ENCODE peak calls at places on chromosomes 16 and 17, in eight cellular contexts. One of them, this sample, is unnamed.

GRCh38 chr17:10192963-10193362 is 5.4 kb downstream of the GAS7 start:
- DNase-seq in HFFc6: peak
- DNase-seq in A549: no peak
- DNase-seq in RWPE1: no peak
- DNase-seq in nephron progenitor cell: no peak
- DNase-seq in adrenal gland: peak
- DNase-seq in lower leg skin: no peak
- DNase-seq in BJ: no peak
- DNase-seq in this sample: peak

GRCh38 chr16:5062051-5062450 is 3.7 kb downstream of the C16orf89 start:
- DNase-seq in HFFc6: no peak
- DNase-seq in A549: no peak
- DNase-seq in RWPE1: no peak
- DNase-seq in nephron progenitor cell: no peak
- DNase-seq in adrenal gland: no peak
- DNase-seq in lower leg skin: no peak
- DNase-seq in BJ: no peak
- DNase-seq in this sample: no peak

GRCh38 chr17:73271078-73271477 is 9.4 kb upstream of the CPSF4L start:
- DNase-seq in HFFc6: no peak
- DNase-seq in A549: no peak
- DNase-seq in RWPE1: no peak
- DNase-seq in nephron progenitor cell: no peak
- DNase-seq in adrenal gland: no peak
- DNase-seq in lower leg skin: no peak
- DNase-seq in BJ: no peak
- DNase-seq in this sample: no peak

GRCh38 chr17:62014526-62014925 is 50.6 kb downstream of the MED13 start:
- DNase-seq in HFFc6: no peak
- DNase-seq in A549: no peak
- DNase-seq in RWPE1: no peak
- DNase-seq in nephron progenitor cell: no peak
- DNase-seq in adrenal gland: no peak
- DNase-seq in lower leg skin: no peak
- DNase-seq in BJ: peak
- DNase-seq in this sample: no peak

GRCh38 chr17:27207073-27207511 is 86.8 kb upstream of the WSB1 start:
- DNase-seq in HFFc6: peak
- DNase-seq in A549: peak
- DNase-seq in RWPE1: peak
- DNase-seq in nephron progenitor cell: no peak
- DNase-seq in adrenal gland: no peak
- DNase-seq in lower leg skin: no peak
- DNase-seq in BJ: peak
- DNase-seq in this sample: peak

GRCh38 chr17:38431343-38432145 is 3.3 kb downstream of the ARHGAP23 start:
- DNase-seq in HFFc6: no peak
- DNase-seq in A549: no peak
- DNase-seq in RWPE1: no peak
- DNase-seq in nephron progenitor cell: no peak
- DNase-seq in adrenal gland: no peak
- DNase-seq in lower leg skin: no peak
- DNase-seq in BJ: no peak
- DNase-seq in this sample: no peak

GRCh38 chr17:74833501-74834361 is 26.0 kb downstream of the GRIN2C start:
- DNase-seq in HFFc6: peak
- DNase-seq in A549: no peak
- DNase-seq in RWPE1: peak
- DNase-seq in nephron progenitor cell: peak
- DNase-seq in adrenal gland: peak
- DNase-seq in lower leg skin: peak
- DNase-seq in BJ: no peak
- DNase-seq in this sample: no peak

GRCh38 chr16:11672206-11673090 is 4.2 kb downstream of the SNN start:
- DNase-seq in HFFc6: no peak
- DNase-seq in A549: no peak
- DNase-seq in RWPE1: no peak
- DNase-seq in nephron progenitor cell: no peak
- DNase-seq in adrenal gland: peak
- DNase-seq in lower leg skin: no peak
- DNase-seq in BJ: no peak
- DNase-seq in this sample: no peak

GRCh38 chr16:75062135-75062943 is 54.2 kb downstream of the LDHD start:
- DNase-seq in HFFc6: no peak
- DNase-seq in A549: no peak
- DNase-seq in RWPE1: no peak
- DNase-seq in nephron progenitor cell: no peak
- DNase-seq in adrenal gland: peak
- DNase-seq in lower leg skin: peak
- DNase-seq in BJ: no peak
- DNase-seq in this sample: no peak

GRCh38 chr16:721765-722481 is 977 bp downstream of the ANTKMT start:
- DNase-seq in HFFc6: no peak
- DNase-seq in A549: no peak
- DNase-seq in RWPE1: no peak
- DNase-seq in nephron progenitor cell: no peak
- DNase-seq in adrenal gland: no peak
- DNase-seq in lower leg skin: no peak
- DNase-seq in BJ: no peak
- DNase-seq in this sample: no peak

GRCh38 chr16:718922-719321 is 2.0 kb upstream of the ANTKMT start:
- DNase-seq in HFFc6: no peak
- DNase-seq in A549: no peak
- DNase-seq in RWPE1: no peak
- DNase-seq in nephron progenitor cell: no peak
- DNase-seq in adrenal gland: no peak
- DNase-seq in lower leg skin: no peak
- DNase-seq in BJ: no peak
- DNase-seq in this sample: no peak

GRCh38 chr16:720990-721764 is at the start of gene ANTKMT:
- DNase-seq in HFFc6: peak
- DNase-seq in A549: peak
- DNase-seq in RWPE1: peak
- DNase-seq in nephron progenitor cell: peak
- DNase-seq in adrenal gland: peak
- DNase-seq in lower leg skin: peak
- DNase-seq in BJ: no peak
- DNase-seq in this sample: no peak

GRCh38 chr16:719815-720506 is 985 bp upstream of the ANTKMT start:
- DNase-seq in HFFc6: no peak
- DNase-seq in A549: peak
- DNase-seq in RWPE1: no peak
- DNase-seq in nephron progenitor cell: no peak
- DNase-seq in adrenal gland: no peak
- DNase-seq in lower leg skin: no peak
- DNase-seq in BJ: no peak
- DNase-seq in this sample: no peak

GRCh38 chr16:720507-720989 is 398 bp upstream of the ANTKMT start:
- DNase-seq in HFFc6: peak
- DNase-seq in A549: peak
- DNase-seq in RWPE1: no peak
- DNase-seq in nephron progenitor cell: peak
- DNase-seq in adrenal gland: peak
- DNase-seq in lower leg skin: no peak
- DNase-seq in BJ: no peak
- DNase-seq in this sample: no peak
- TF ChIP-seq CTCF in HFFc6: peak
- TF ChIP-seq CTCF in A549: peak
- TF ChIP-seq CTCF in RWPE1: peak
- TF ChIP-seq CTCF in nephron progenitor cell: no peak
- TF ChIP-seq CTCF in adrenal gland: no peak
- TF ChIP-seq CTCF in lower leg skin: no peak
- TF ChIP-seq CTCF in BJ: peak
- TF ChIP-seq CTCF in this sample: peak

GRCh38 chr16:89958596-89958995 is 10.0 kb downstream of the DEF8 start:
- DNase-seq in HFFc6: no peak
- DNase-seq in A549: no peak
- DNase-seq in RWPE1: no peak
- DNase-seq in nephron progenitor cell: no peak
- DNase-seq in adrenal gland: no peak
- DNase-seq in lower leg skin: no peak
- DNase-seq in BJ: no peak
- DNase-seq in this sample: no peak
- TF ChIP-seq CTCF in HFFc6: no peak
- TF ChIP-seq CTCF in A549: no peak
- TF ChIP-seq CTCF in RWPE1: no peak
- TF ChIP-seq CTCF in nephron progenitor cell: no peak
- TF ChIP-seq CTCF in adrenal gland: no peak
- TF ChIP-seq CTCF in lower leg skin: no peak
- TF ChIP-seq CTCF in BJ: no peak
- TF ChIP-seq CTCF in this sample: no peak

GRCh38 chr17:18044609-18045008 is 5.4 kb downstream of the GID4 start:
- DNase-seq in HFFc6: no peak
- DNase-seq in A549: no peak
- DNase-seq in RWPE1: no peak
- DNase-seq in nephron progenitor cell: no peak
- DNase-seq in adrenal gland: peak
- DNase-seq in lower leg skin: no peak
- DNase-seq in BJ: no peak
- DNase-seq in this sample: no peak

GRCh38 chr17:18041776-18042175 is 2.6 kb downstream of the GID4 start:
- DNase-seq in HFFc6: peak
- DNase-seq in A549: no peak
- DNase-seq in RWPE1: peak
- DNase-seq in nephron progenitor cell: no peak
- DNase-seq in adrenal gland: no peak
- DNase-seq in lower leg skin: no peak
- DNase-seq in BJ: peak
- DNase-seq in this sample: peak

GRCh38 chr17:18042969-18043368 is 3.8 kb downstream of the GID4 start:
- DNase-seq in HFFc6: no peak
- DNase-seq in A549: no peak
- DNase-seq in RWPE1: no peak
- DNase-seq in nephron progenitor cell: no peak
- DNase-seq in adrenal gland: no peak
- DNase-seq in lower leg skin: no peak
- DNase-seq in BJ: no peak
- DNase-seq in this sample: no peak

GRCh38 chr17:18045691-18046090 is 6.5 kb downstream of the GID4 start:
- DNase-seq in HFFc6: no peak
- DNase-seq in A549: no peak
- DNase-seq in RWPE1: no peak
- DNase-seq in nephron progenitor cell: no peak
- DNase-seq in adrenal gland: no peak
- DNase-seq in lower leg skin: no peak
- DNase-seq in BJ: no peak
- DNase-seq in this sample: no peak

DNA sequence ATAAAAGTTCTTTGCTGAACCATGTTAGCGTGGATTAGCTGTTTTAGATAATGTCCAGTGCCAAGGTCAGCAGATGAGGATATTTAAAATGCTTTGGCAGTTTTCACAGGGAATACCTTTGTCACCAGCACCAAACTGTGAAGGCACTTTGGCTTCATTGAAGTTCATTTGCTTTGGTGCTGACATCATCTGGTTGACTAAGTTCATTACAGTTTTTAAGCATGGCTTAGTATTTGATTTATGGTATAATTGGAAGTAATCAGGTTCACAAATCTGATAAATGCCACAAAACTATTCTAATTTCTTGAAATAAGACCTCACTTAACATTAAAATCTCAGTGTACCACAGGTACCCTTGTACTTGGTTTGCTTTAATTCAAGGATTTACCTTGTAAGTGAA is 4.3 kb downstream of the GID4 start:
- DNase-seq in HFFc6: peak
- DNase-seq in A549: no peak
- DNase-seq in RWPE1: no peak
- DNase-seq in nephron progenitor cell: no peak
- DNase-seq in adrenal gland: no peak
- DNase-seq in lower leg skin: no peak
- DNase-seq in BJ: no peak
- DNase-seq in this sample: no peak
- TF ChIP-seq CTCF in HFFc6: peak
- TF ChIP-seq CTCF in A549: peak
- TF ChIP-seq CTCF in RWPE1: peak
- TF ChIP-seq CTCF in nephron progenitor cell: no peak
- TF ChIP-seq CTCF in adrenal gland: no peak
- TF ChIP-seq CTCF in lower leg skin: no peak
- TF ChIP-seq CTCF in BJ: peak
- TF ChIP-seq CTCF in this sample: peak

GRCh38 chr16:80612461-80613017 is 71.7 kb downstream of the DYNLRB2 start:
- DNase-seq in HFFc6: no peak
- DNase-seq in A549: no peak
- DNase-seq in RWPE1: no peak
- DNase-seq in nephron progenitor cell: no peak
- DNase-seq in adrenal gland: no peak
- DNase-seq in lower leg skin: peak
- DNase-seq in BJ: no peak
- DNase-seq in this sample: no peak
- TF ChIP-seq CTCF in HFFc6: no peak
- TF ChIP-seq CTCF in A549: no peak
- TF ChIP-seq CTCF in RWPE1: no peak
- TF ChIP-seq CTCF in nephron progenitor cell: no peak
- TF ChIP-seq CTCF in adrenal gland: no peak
- TF ChIP-seq CTCF in lower leg skin: no peak
- TF ChIP-seq CTCF in BJ: no peak
- TF ChIP-seq CTCF in this sample: no peak